ENCODE peak calls at places on chromosome 16, in seven cellular contexts. One of them, this sample, is unnamed.

GRCh38 chr16:29820271-29820701 is at the start of gene MVP:
- DNase-seq in iPS DF 6.9: no peak
- DNase-seq in HepG2: no peak
- DNase-seq in effector memory CD4-positive, alpha-beta T cell: peak; percentile 27
- DNase-seq in cardiac muscle cell: peak; percentile 74
- DNase-seq in neuronal stem cell: no peak
- DNase-seq in adrenal gland: peak; percentile 83
- DNase-seq in this sample: no peak

GRCh38 chr16:75251280-75252048 is at the start of gene BCAR1:
- DNase-seq in iPS DF 6.9: no peak
- DNase-seq in HepG2: peak; percentile 86
- DNase-seq in effector memory CD4-positive, alpha-beta T cell: no peak
- DNase-seq in cardiac muscle cell: peak; percentile 96
- DNase-seq in neuronal stem cell: peak; percentile 89
- DNase-seq in adrenal gland: peak; percentile 90
- DNase-seq in this sample: no peak

GRCh38 chr16:30768583-30769181 is 6.6 kb downstream of the RNF40 start:
- DNase-seq in iPS DF 6.9: no peak
- DNase-seq in HepG2: no peak
- DNase-seq in effector memory CD4-positive, alpha-beta T cell: no peak
- DNase-seq in cardiac muscle cell: no peak
- DNase-seq in neuronal stem cell: no peak
- DNase-seq in adrenal gland: no peak
- DNase-seq in this sample: no peak

GRCh38 chr16:17470871-17471744 is at the start of gene XYLT1:
- DNase-seq in iPS DF 6.9: no peak
- DNase-seq in HepG2: no peak
- DNase-seq in effector memory CD4-positive, alpha-beta T cell: peak; percentile 53
- DNase-seq in cardiac muscle cell: peak; percentile 76
- DNase-seq in neuronal stem cell: no peak
- DNase-seq in adrenal gland: peak; percentile 92
- DNase-seq in this sample: no peak

GRCh38 chr16:2985893-2986355 is 5.7 kb upstream of the PKMYT1 start:
- DNase-seq in iPS DF 6.9: no peak
- DNase-seq in HepG2: no peak
- DNase-seq in effector memory CD4-positive, alpha-beta T cell: no peak
- DNase-seq in cardiac muscle cell: no peak
- DNase-seq in neuronal stem cell: no peak
- DNase-seq in adrenal gland: peak; percentile 56
- DNase-seq in this sample: no peak

GRCh38 chr16:3961449-3961849 is 80.9 kb upstream of the CREBBP start:
- DNase-seq in iPS DF 6.9: no peak
- DNase-seq in HepG2: peak; percentile 65
- DNase-seq in effector memory CD4-positive, alpha-beta T cell: no peak
- DNase-seq in cardiac muscle cell: no peak
- DNase-seq in neuronal stem cell: no peak
- DNase-seq in adrenal gland: no peak
- DNase-seq in this sample: no peak

GRCh38 chr16:57884655-57885133 is 82.4 kb upstream of the KIFC3 start:
- DNase-seq in iPS DF 6.9: no peak
- DNase-seq in HepG2: no peak
- DNase-seq in effector memory CD4-positive, alpha-beta T cell: no peak
- DNase-seq in cardiac muscle cell: no peak
- DNase-seq in neuronal stem cell: no peak
- DNase-seq in adrenal gland: no peak
- DNase-seq in this sample: no peak

GRCh38 chr16:74035816-74036215 is 260.8 kb upstream of the PSMD7 start:
- DNase-seq in iPS DF 6.9: no peak
- DNase-seq in HepG2: peak; percentile 12
- DNase-seq in effector memory CD4-positive, alpha-beta T cell: no peak
- DNase-seq in cardiac muscle cell: peak; percentile 6
- DNase-seq in neuronal stem cell: no peak
- DNase-seq in adrenal gland: peak; percentile 2
- DNase-seq in this sample: no peak

GRCh38 chr16:57138281-57138935 is 46.0 kb downstream of the CPNE2 start:
- DNase-seq in iPS DF 6.9: no peak
- DNase-seq in HepG2: no peak
- DNase-seq in effector memory CD4-positive, alpha-beta T cell: no peak
- DNase-seq in cardiac muscle cell: no peak
- DNase-seq in neuronal stem cell: no peak
- DNase-seq in adrenal gland: no peak
- DNase-seq in this sample: no peak

GRCh38 chr16:982152-983043 is 828 bp downstream of the SOX8 start:
- DNase-seq in iPS DF 6.9: no peak
- DNase-seq in HepG2: no peak
- DNase-seq in effector memory CD4-positive, alpha-beta T cell: no peak
- DNase-seq in cardiac muscle cell: no peak
- DNase-seq in neuronal stem cell: no peak
- DNase-seq in adrenal gland: no peak
- DNase-seq in this sample: no peak

GRCh38 chr16:30896203-30896889 is at the start of gene CTF1:
- DNase-seq in iPS DF 6.9: no peak
- DNase-seq in HepG2: peak; percentile 39
- DNase-seq in effector memory CD4-positive, alpha-beta T cell: no peak
- DNase-seq in cardiac muscle cell: peak; percentile 88
- DNase-seq in neuronal stem cell: peak; percentile 83
- DNase-seq in adrenal gland: peak; percentile 77
- DNase-seq in this sample: no peak

GRCh38 chr16:48523415-48524204 is 86.4 kb downstream of the N4BP1 start:
- DNase-seq in iPS DF 6.9: no peak
- DNase-seq in HepG2: no peak
- DNase-seq in effector memory CD4-positive, alpha-beta T cell: no peak
- DNase-seq in cardiac muscle cell: no peak
- DNase-seq in neuronal stem cell: no peak
- DNase-seq in adrenal gland: no peak
- DNase-seq in this sample: no peak

GRCh38 chr16:87602821-87603683 is 744 bp downstream of the JPH3 start:
- DNase-seq in iPS DF 6.9: no peak
- DNase-seq in HepG2: no peak
- DNase-seq in effector memory CD4-positive, alpha-beta T cell: no peak
- DNase-seq in cardiac muscle cell: no peak
- DNase-seq in neuronal stem cell: peak; percentile 49
- DNase-seq in adrenal gland: no peak
- DNase-seq in this sample: no peak

GRCh38 chr16:28218109-28218508 is 6.3 kb upstream of the XPO6 start:
- DNase-seq in iPS DF 6.9: peak; percentile 43
- DNase-seq in HepG2: peak; percentile 56
- DNase-seq in effector memory CD4-positive, alpha-beta T cell: peak; percentile 51
- DNase-seq in cardiac muscle cell: peak; percentile 76
- DNase-seq in neuronal stem cell: no peak
- DNase-seq in adrenal gland: peak; percentile 65
- DNase-seq in this sample: peak; percentile 40

GRCh38 chr16:89045881-89046280 is 47.8 kb upstream of the ACSF3 start:
- DNase-seq in iPS DF 6.9: no peak
- DNase-seq in HepG2: no peak
- DNase-seq in effector memory CD4-positive, alpha-beta T cell: no peak
- DNase-seq in cardiac muscle cell: no peak
- DNase-seq in neuronal stem cell: no peak
- DNase-seq in adrenal gland: no peak
- DNase-seq in this sample: no peak

GRCh38 chr16:719815-720506 is 985 bp upstream of the ANTKMT start:
- DNase-seq in iPS DF 6.9: no peak
- DNase-seq in HepG2: peak; percentile 66
- DNase-seq in effector memory CD4-positive, alpha-beta T cell: no peak
- DNase-seq in cardiac muscle cell: no peak
- DNase-seq in neuronal stem cell: no peak
- DNase-seq in adrenal gland: no peak
- DNase-seq in this sample: no peak

GRCh38 chr16:46972971-46973456 is 460 bp downstream of the DNAJA2 start:
- DNase-seq in iPS DF 6.9: no peak
- DNase-seq in HepG2: peak; percentile 36
- DNase-seq in effector memory CD4-positive, alpha-beta T cell: no peak
- DNase-seq in cardiac muscle cell: peak; percentile 16
- DNase-seq in neuronal stem cell: peak; percentile 26
- DNase-seq in adrenal gland: peak; percentile 66
- DNase-seq in this sample: peak; percentile 46

GRCh38 chr16:69894675-69895074 is 56.5 kb upstream of the CLEC18A start:
- DNase-seq in iPS DF 6.9: no peak
- DNase-seq in HepG2: no peak
- DNase-seq in effector memory CD4-positive, alpha-beta T cell: no peak
- DNase-seq in cardiac muscle cell: no peak
- DNase-seq in neuronal stem cell: no peak
- DNase-seq in adrenal gland: no peak
- DNase-seq in this sample: no peak

GRCh38 chr16:57769541-57770145 is 32.6 kb downstream of the KIFC3 start:
- DNase-seq in iPS DF 6.9: no peak
- DNase-seq in HepG2: no peak
- DNase-seq in effector memory CD4-positive, alpha-beta T cell: no peak
- DNase-seq in cardiac muscle cell: no peak
- DNase-seq in neuronal stem cell: no peak
- DNase-seq in adrenal gland: no peak
- DNase-seq in this sample: no peak

GRCh38 chr16:53822936-53823529 is 119.1 kb downstream of the FTO start:
- DNase-seq in iPS DF 6.9: no peak
- DNase-seq in HepG2: no peak
- DNase-seq in effector memory CD4-positive, alpha-beta T cell: peak; percentile 5
- DNase-seq in cardiac muscle cell: peak; percentile 49
- DNase-seq in neuronal stem cell: no peak
- DNase-seq in adrenal gland: no peak
- DNase-seq in this sample: no peak

GRCh38 chr16:25692307-25692706 is 548 bp downstream of the HS3ST4 start:
- DNase-seq in iPS DF 6.9: no peak
- DNase-seq in HepG2: no peak
- DNase-seq in effector memory CD4-positive, alpha-beta T cell: no peak
- DNase-seq in cardiac muscle cell: no peak
- DNase-seq in neuronal stem cell: no peak
- DNase-seq in adrenal gland: no peak
- DNase-seq in this sample: no peak

GRCh38 chr16:58299757-58300349 is 5.0 kb upstream of the PRSS54 start:
- DNase-seq in iPS DF 6.9: no peak
- DNase-seq in HepG2: peak; percentile 26
- DNase-seq in effector memory CD4-positive, alpha-beta T cell: peak; percentile 1
- DNase-seq in cardiac muscle cell: peak; percentile 36
- DNase-seq in neuronal stem cell: no peak
- DNase-seq in adrenal gland: peak; percentile 33
- DNase-seq in this sample: no peak

GRCh38 chr16:84583995-84584394 is 33.9 kb downstream of the COTL1 start:
- DNase-seq in iPS DF 6.9: no peak
- DNase-seq in HepG2: no peak
- DNase-seq in effector memory CD4-positive, alpha-beta T cell: no peak
- DNase-seq in cardiac muscle cell: no peak
- DNase-seq in neuronal stem cell: no peak
- DNase-seq in adrenal gland: no peak
- DNase-seq in this sample: no peak

GRCh38 chr16:67858448-67858993 is 11.0 kb upstream of the CENPT start:
- DNase-seq in iPS DF 6.9: no peak
- DNase-seq in HepG2: no peak
- DNase-seq in effector memory CD4-positive, alpha-beta T cell: no peak
- DNase-seq in cardiac muscle cell: no peak
- DNase-seq in neuronal stem cell: no peak
- DNase-seq in adrenal gland: no peak
- DNase-seq in this sample: no peak

GRCh38 chr16:67853670-67854069 is 6.2 kb upstream of the CENPT start:
- DNase-seq in iPS DF 6.9: no peak
- DNase-seq in HepG2: no peak
- DNase-seq in effector memory CD4-positive, alpha-beta T cell: no peak
- DNase-seq in cardiac muscle cell: no peak
- DNase-seq in neuronal stem cell: no peak
- DNase-seq in adrenal gland: no peak
- DNase-seq in this sample: no peak

GRCh38 chr16:67857547-67858233 is 10.2 kb upstream of the CENPT start:
- DNase-seq in iPS DF 6.9: no peak
- DNase-seq in HepG2: peak; percentile 96
- DNase-seq in effector memory CD4-positive, alpha-beta T cell: peak; percentile 46
- DNase-seq in cardiac muscle cell: peak; percentile 93
- DNase-seq in neuronal stem cell: no peak
- DNase-seq in adrenal gland: peak; percentile 90
- DNase-seq in this sample: no peak

GRCh38 chr16:67855789-67856188 is 8.3 kb upstream of the CENPT start:
- DNase-seq in iPS DF 6.9: no peak
- DNase-seq in HepG2: no peak
- DNase-seq in effector memory CD4-positive, alpha-beta T cell: no peak
- DNase-seq in cardiac muscle cell: no peak
- DNase-seq in neuronal stem cell: no peak
- DNase-seq in adrenal gland: peak; percentile 71
- DNase-seq in this sample: no peak

GRCh38 chr16:67856927-67857546 is 9.5 kb upstream of the CENPT start:
- DNase-seq in iPS DF 6.9: no peak
- DNase-seq in HepG2: no peak
- DNase-seq in effector memory CD4-positive, alpha-beta T cell: no peak
- DNase-seq in cardiac muscle cell: no peak
- DNase-seq in neuronal stem cell: no peak
- DNase-seq in adrenal gland: no peak
- DNase-seq in this sample: no peak
- H3K4me1 ChIP-seq in iPS DF 6.9: peaks cover 4% of the 10 kb centered on the region
- H3K4me1 ChIP-seq in HepG2: peaks cover 64% of the 10 kb centered on the region
- H3K4me1 ChIP-seq in effector memory CD4-positive, alpha-beta T cell: peaks cover 7% of the 10 kb centered on the region
- H3K4me1 ChIP-seq in cardiac muscle cell: peaks cover 5% of the 10 kb centered on the region
- H3K4me1 ChIP-seq in neuronal stem cell: no peaks in the 10 kb centered on the region
- H3K4me1 ChIP-seq in adrenal gland: peaks cover 27% of the 10 kb centered on the region
- H3K4me1 ChIP-seq in this sample: peaks cover 18% of the 10 kb centered on the region

GRCh38 chr16:85757341-85757822 is 6.5 kb upstream of the C16orf74 start:
- DNase-seq in iPS DF 6.9: no peak
- DNase-seq in HepG2: no peak
- DNase-seq in effector memory CD4-positive, alpha-beta T cell: no peak
- DNase-seq in cardiac muscle cell: no peak
- DNase-seq in neuronal stem cell: no peak
- DNase-seq in adrenal gland: no peak
- DNase-seq in this sample: no peak
- H3K27me3 ChIP-seq in iPS DF 6.9: no peaks in the 10 kb centered on the region
- H3K27me3 ChIP-seq in HepG2: peaks cover 22% of the 10 kb centered on the region
- H3K27me3 ChIP-seq in effector memory CD4-positive, alpha-beta T cell: peaks cover 3% of the 10 kb centered on the region
- H3K27me3 ChIP-seq in cardiac muscle cell: no peaks in the 10 kb centered on the region
- H3K27me3 ChIP-seq in neuronal stem cell: peaks cover 11% of the 10 kb centered on the region
- H3K27me3 ChIP-seq in adrenal gland: no peaks in the 10 kb centered on the region
- H3K27me3 ChIP-seq in this sample: peaks cover 4% of the 10 kb centered on the region

DNA sequence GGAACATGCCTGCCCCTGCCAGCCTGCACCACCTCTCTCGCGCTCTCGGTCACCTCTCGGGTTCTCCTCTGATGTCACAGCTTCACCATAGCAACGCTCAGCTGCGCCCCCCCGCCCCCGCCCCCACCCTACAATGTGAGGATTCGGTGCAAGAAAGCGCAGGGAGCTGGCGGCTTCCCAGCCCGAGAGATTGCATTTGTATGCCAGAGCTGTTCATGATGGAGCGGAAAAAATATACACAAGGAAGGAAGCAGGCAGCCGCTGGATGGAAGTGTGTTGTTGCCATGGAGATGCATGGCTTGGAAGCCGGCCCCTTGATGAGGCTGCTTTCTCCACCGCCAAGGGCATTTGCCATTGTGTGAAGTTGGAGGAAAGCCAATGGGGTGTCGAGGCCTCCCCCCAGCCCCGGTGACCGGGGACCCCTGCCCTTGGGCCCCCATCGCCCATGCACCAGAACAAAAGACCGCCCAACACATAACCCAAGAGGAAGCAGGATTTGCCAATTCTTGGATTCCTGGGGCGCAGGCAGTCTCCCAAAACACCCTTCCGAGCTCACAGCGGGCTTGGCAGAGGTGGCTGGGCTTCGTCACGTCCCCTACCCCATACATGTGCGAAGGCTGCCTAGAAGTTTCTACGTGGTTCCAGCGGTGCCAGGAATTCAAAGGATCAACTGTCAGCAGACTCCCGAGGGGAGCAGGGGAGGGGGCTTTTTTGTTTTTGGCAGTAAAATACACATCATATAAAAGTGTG is 81.0 kb upstream of the PLCG2 start:
- DNase-seq in iPS DF 6.9: no peak
- DNase-seq in HepG2: no peak
- DNase-seq in effector memory CD4-positive, alpha-beta T cell: no peak
- DNase-seq in cardiac muscle cell: no peak
- DNase-seq in neuronal stem cell: no peak
- DNase-seq in adrenal gland: no peak
- DNase-seq in this sample: no peak
- H3K27ac ChIP-seq in iPS DF 6.9: no peak overlapping the region
- H3K27ac ChIP-seq in HepG2: no peak overlapping the region
- H3K27ac ChIP-seq in effector memory CD4-positive, alpha-beta T cell: no peak overlapping the region
- H3K27ac ChIP-seq in cardiac muscle cell: no peak overlapping the region
- H3K27ac ChIP-seq in neuronal stem cell: no peak overlapping the region
- H3K27ac ChIP-seq in adrenal gland: no peak overlapping the region
- H3K27ac ChIP-seq in this sample: no peak overlapping the region

GRCh38 chr16:85750827-85751641 is at the start of gene C16orf74:
- DNase-seq in iPS DF 6.9: no peak
- DNase-seq in HepG2: no peak
- DNase-seq in effector memory CD4-positive, alpha-beta T cell: no peak
- DNase-seq in cardiac muscle cell: peak; percentile 65
- DNase-seq in neuronal stem cell: no peak
- DNase-seq in adrenal gland: peak; percentile 50
- DNase-seq in this sample: no peak
- H3K4me1 ChIP-seq in iPS DF 6.9: peaks cover 15% of the 10 kb centered on the region
- H3K4me1 ChIP-seq in HepG2: peaks cover 22% of the 10 kb centered on the region
- H3K4me1 ChIP-seq in effector memory CD4-positive, alpha-beta T cell: peaks cover 13% of the 10 kb centered on the region
- H3K4me1 ChIP-seq in cardiac muscle cell: peaks cover 23% of the 10 kb centered on the region
- H3K4me1 ChIP-seq in neuronal stem cell: peaks cover 17% of the 10 kb centered on the region
- H3K4me1 ChIP-seq in adrenal gland: peaks cover 15% of the 10 kb centered on the region
- H3K4me1 ChIP-seq in this sample: no peaks in the 10 kb centered on the region

This sample was measured in CD8-positive, alpha-beta memory T cell.